ENCODE peak calls at places on chromosomes 7 and 10, in seven cellular contexts. P is activated CD8-positive, alpha-beta memory T cell treated with anti-CD3 and anti-CD28 coated beads, Interleukin-2, amount 10 ng/mL, durations not matched to agents 7 days and 5 days; W is RPMI7951; Y is NCI-H1417 treated with DMSO at 0.1 percent for 48 hours; T is NAMALWA; V is activated gamma-delta T cell treated with Interleukin-2 at 50 U/mL for 16 hours; F is NCI-H82. U is an unnamed sample.

GRCh38 chr10:122236690-122237306 is 34.3 kb upstream of the BTBD16 start:
- DNase-seq in P (no peak), W (no peak), Y (no peak), T (no peak), V (no peak), F (peak), U (no peak)

GRCh38 chr10:88794731-88795130 is 7.8 kb upstream of the LIPM start:
- DNase-seq in P (no peak), W (no peak), Y (no peak), T (no peak), V (no peak), F (no peak), U (no peak)

GRCh38 chr10:116111483-116112095 is 161.4 kb downstream of the GFRA1 start:
- DNase-seq in P (no peak), W (no peak), Y (no peak), T (no peak), V (no peak), F (no peak), U (no peak)

GRCh38 chr10:11515596-11516418 is 95.6 kb downstream of the USP6NL start:
- DNase-seq in P (peak), W (peak), Y (no peak), T (peak), V (peak), F (peak), U (no peak)

GRCh38 chr7:142896151-142896550 is 10.6 kb upstream of the TRPV6 start:
- DNase-seq in P (no peak), W (no peak), Y (no peak), T (no peak), V (no peak), F (no peak), U (no peak)

GRCh38 chr7:69429817-69430501 is 168.3 kb upstream of the AUTS2 start:
- DNase-seq in P (no peak), W (no peak), Y (no peak), T (no peak), V (no peak), F (peak), U (no peak)

GRCh38 chr10:86360657-86361056 is 5.9 kb downstream of the GRID1 start:
- DNase-seq in P (no peak), W (no peak), Y (no peak), T (no peak), V (no peak), F (peak), U (no peak)

GRCh38 chr10:72899545-72899944 is 6.0 kb downstream of the OIT3 start:
- DNase-seq in P (no peak), W (no peak), Y (no peak), T (no peak), V (no peak), F (no peak), U (no peak)

GRCh38 chr10:113589225-113589770 is 36.4 kb downstream of the HABP2 start:
- DNase-seq in P (no peak), W (no peak), Y (no peak), T (no peak), V (no peak), F (no peak), U (no peak)

GRCh38 chr10:42933454-42934340 is 143.2 kb upstream of the RET start:
- DNase-seq in P (peak), W (no peak), Y (no peak), T (no peak), V (peak), F (no peak), U (no peak)

GRCh38 chr7:155741805-155742204 is 70.5 kb downstream of the SHH start:
- DNase-seq in P (no peak), W (no peak), Y (no peak), T (no peak), V (no peak), F (no peak), U (no peak)

GRCh38 chr7:95056107-95056689 is 148.8 kb downstream of the PPP1R9A start:
- DNase-seq in P (no peak), W (no peak), Y (no peak), T (no peak), V (no peak), F (no peak), U (no peak)

GRCh38 chr7:45653209-45653907 is 79.2 kb downstream of the ADCY1 start:
- DNase-seq in P (no peak), W (no peak), Y (no peak), T (no peak), V (no peak), F (no peak), U (no peak)

GRCh38 chr10:51716981-51717380 is 17.6 kb upstream of the CSTF2T start:
- DNase-seq in P (no peak), W (no peak), Y (no peak), T (no peak), V (no peak), F (no peak), U (no peak)

GRCh38 chr7:32036557-32036956 is 33.6 kb downstream of the PDE1C start:
- DNase-seq in P (no peak), W (peak), Y (no peak), T (no peak), V (no peak), F (no peak), U (no peak)

GRCh38 chr7:78528964-78529363 is 730.4 kb downstream of the PHTF2 start:
- DNase-seq in P (no peak), W (no peak), Y (no peak), T (no peak), V (no peak), F (no peak), U (no peak)